ENCODE peak calls at places on chromosome 20, in five cellular contexts. One of them, this sample, is unnamed. For H3K4me1, the result is how much of the 10 kb centered on the place peaks cover.

GRCh38 chr20:49381558-49382493 is 100.6 kb downstream of the KCNB1 start:
- DNase-seq in left ventricle myocardium inferior: peak
- DNase-seq in A549: peak
- DNase-seq in DND-41: no peak
- DNase-seq in CD4-positive, CD25-positive, alpha-beta regulatory T cell: no peak
- DNase-seq in this sample: peak

GRCh38 chr20:51074062-51074461 is 51.2 kb upstream of the KCNG1 start:
- DNase-seq in left ventricle myocardium inferior: no peak
- DNase-seq in A549: no peak
- DNase-seq in DND-41: no peak
- DNase-seq in CD4-positive, CD25-positive, alpha-beta regulatory T cell: no peak
- DNase-seq in this sample: no peak

GRCh38 chr20:47576516-47577033 is 74.9 kb downstream of the NCOA3 start:
- DNase-seq in left ventricle myocardium inferior: peak
- DNase-seq in A549: peak
- DNase-seq in DND-41: no peak
- DNase-seq in CD4-positive, CD25-positive, alpha-beta regulatory T cell: peak
- DNase-seq in this sample: peak

GRCh38 chr20:64038252-64038578 is 2.2 kb downstream of the C20orf204 start:
- DNase-seq in left ventricle myocardium inferior: no peak
- DNase-seq in A549: no peak
- DNase-seq in DND-41: no peak
- DNase-seq in CD4-positive, CD25-positive, alpha-beta regulatory T cell: no peak
- DNase-seq in this sample: no peak

GRCh38 chr20:40279390-40279789 is 409.6 kb downstream of the MAFB start:
- DNase-seq in left ventricle myocardium inferior: no peak
- DNase-seq in A549: no peak
- DNase-seq in DND-41: no peak
- DNase-seq in CD4-positive, CD25-positive, alpha-beta regulatory T cell: no peak
- DNase-seq in this sample: peak

GRCh38 chr20:14729390-14729789 is 392.0 kb upstream of the FLRT3 start:
- DNase-seq in left ventricle myocardium inferior: no peak
- DNase-seq in A549: no peak
- DNase-seq in DND-41: no peak
- DNase-seq in CD4-positive, CD25-positive, alpha-beta regulatory T cell: no peak
- DNase-seq in this sample: no peak

GRCh38 chr20:14710941-14711340 is 373.5 kb upstream of the FLRT3 start:
- DNase-seq in left ventricle myocardium inferior: no peak
- DNase-seq in A549: no peak
- DNase-seq in DND-41: no peak
- DNase-seq in CD4-positive, CD25-positive, alpha-beta regulatory T cell: no peak
- DNase-seq in this sample: peak

GRCh38 chr20:24403410-24403809 is 66.0 kb upstream of the SYNDIG1 start:
- DNase-seq in left ventricle myocardium inferior: no peak
- DNase-seq in A549: no peak
- DNase-seq in DND-41: no peak
- DNase-seq in CD4-positive, CD25-positive, alpha-beta regulatory T cell: no peak
- DNase-seq in this sample: peak

GRCh38 chr20:37866051-37866450 is 36.9 kb upstream of the VSTM2L start:
- DNase-seq in left ventricle myocardium inferior: no peak
- DNase-seq in A549: no peak
- DNase-seq in DND-41: no peak
- DNase-seq in CD4-positive, CD25-positive, alpha-beta regulatory T cell: no peak
- DNase-seq in this sample: no peak

GRCh38 chr20:63978319-63979220 is 872 bp downstream of the SAMD10 start:
- DNase-seq in left ventricle myocardium inferior: peak
- DNase-seq in A549: no peak
- DNase-seq in DND-41: peak
- DNase-seq in CD4-positive, CD25-positive, alpha-beta regulatory T cell: peak
- DNase-seq in this sample: peak

GRCh38 chr20:38255389-38255788 is 5.1 kb downstream of the KIAA1755 start:
- DNase-seq in left ventricle myocardium inferior: no peak
- DNase-seq in A549: no peak
- DNase-seq in DND-41: no peak
- DNase-seq in CD4-positive, CD25-positive, alpha-beta regulatory T cell: no peak
- DNase-seq in this sample: no peak

GRCh38 chr20:13262701-13263335 is 41.7 kb downstream of the ISM1 start:
- DNase-seq in left ventricle myocardium inferior: no peak
- DNase-seq in A549: no peak
- DNase-seq in DND-41: no peak
- DNase-seq in CD4-positive, CD25-positive, alpha-beta regulatory T cell: no peak
- DNase-seq in this sample: no peak

GRCh38 chr20:59661621-59662020 is 57.3 kb downstream of the PHACTR3 start:
- DNase-seq in left ventricle myocardium inferior: no peak
- DNase-seq in A549: no peak
- DNase-seq in DND-41: no peak
- DNase-seq in CD4-positive, CD25-positive, alpha-beta regulatory T cell: no peak
- DNase-seq in this sample: no peak

GRCh38 chr20:22374678-22375590 is 209.4 kb downstream of the FOXA2 start:
- DNase-seq in left ventricle myocardium inferior: no peak
- DNase-seq in A549: no peak
- DNase-seq in DND-41: no peak
- DNase-seq in CD4-positive, CD25-positive, alpha-beta regulatory T cell: no peak
- DNase-seq in this sample: peak

GRCh38 chr20:50431066-50431450 is 79.1 kb upstream of the PTPN1 start:
- DNase-seq in left ventricle myocardium inferior: no peak
- DNase-seq in A549: no peak
- DNase-seq in DND-41: no peak
- DNase-seq in CD4-positive, CD25-positive, alpha-beta regulatory T cell: no peak
- DNase-seq in this sample: no peak

GRCh38 chr20:48381353-48382120 is 446.3 kb downstream of the PREX1 start:
- DNase-seq in left ventricle myocardium inferior: no peak
- DNase-seq in A549: no peak
- DNase-seq in DND-41: no peak
- DNase-seq in CD4-positive, CD25-positive, alpha-beta regulatory T cell: no peak
- DNase-seq in this sample: no peak

GRCh38 chr20:59789641-59790040 is 143.8 kb downstream of the SYCP2 start:
- DNase-seq in left ventricle myocardium inferior: no peak
- DNase-seq in A549: no peak
- DNase-seq in DND-41: no peak
- DNase-seq in CD4-positive, CD25-positive, alpha-beta regulatory T cell: no peak
- DNase-seq in this sample: no peak

GRCh38 chr20:10540636-10541493 is 105.8 kb downstream of the SLX4IP start:
- DNase-seq in left ventricle myocardium inferior: no peak
- DNase-seq in A549: peak
- DNase-seq in DND-41: no peak
- DNase-seq in CD4-positive, CD25-positive, alpha-beta regulatory T cell: no peak
- DNase-seq in this sample: peak

GRCh38 chr20:29878777-29879442 is 1378.6 kb upstream of the DEFB115 start:
- DNase-seq in left ventricle myocardium inferior: no peak
- DNase-seq in A549: no peak
- DNase-seq in DND-41: no peak
- DNase-seq in CD4-positive, CD25-positive, alpha-beta regulatory T cell: no peak
- DNase-seq in this sample: no peak

GRCh38 chr20:277496-277781 is 13.1 kb downstream of the C20orf96 start:
- DNase-seq in left ventricle myocardium inferior: no peak
- DNase-seq in A549: no peak
- DNase-seq in DND-41: no peak
- DNase-seq in CD4-positive, CD25-positive, alpha-beta regulatory T cell: no peak
- DNase-seq in this sample: no peak

GRCh38 chr20:49880177-49880576 is 35.2 kb downstream of the SPATA2 start:
- DNase-seq in left ventricle myocardium inferior: no peak
- DNase-seq in A549: no peak
- DNase-seq in DND-41: no peak
- DNase-seq in CD4-positive, CD25-positive, alpha-beta regulatory T cell: no peak
- DNase-seq in this sample: no peak

GRCh38 chr20:11338506-11339306 is 579.0 kb upstream of the BTBD3 start:
- DNase-seq in left ventricle myocardium inferior: no peak
- DNase-seq in A549: no peak
- DNase-seq in DND-41: no peak
- DNase-seq in CD4-positive, CD25-positive, alpha-beta regulatory T cell: no peak
- DNase-seq in this sample: no peak

GRCh38 chr20:38231786-38232130 is 28.8 kb downstream of the KIAA1755 start:
- DNase-seq in left ventricle myocardium inferior: peak
- DNase-seq in A549: no peak
- DNase-seq in DND-41: no peak
- DNase-seq in CD4-positive, CD25-positive, alpha-beta regulatory T cell: no peak
- DNase-seq in this sample: peak

GRCh38 chr20:3560578-3560977 is 89.8 kb downstream of the ATRN start:
- DNase-seq in left ventricle myocardium inferior: no peak
- DNase-seq in A549: no peak
- DNase-seq in DND-41: no peak
- DNase-seq in CD4-positive, CD25-positive, alpha-beta regulatory T cell: no peak
- DNase-seq in this sample: no peak

GRCh38 chr20:11098888-11099287 is 425.1 kb upstream of the JAG1 start:
- DNase-seq in left ventricle myocardium inferior: no peak
- DNase-seq in A549: no peak
- DNase-seq in DND-41: no peak
- DNase-seq in CD4-positive, CD25-positive, alpha-beta regulatory T cell: no peak
- DNase-seq in this sample: no peak

GRCh38 chr20:20843982-20844381 is 131.5 kb upstream of the RALGAPA2 start:
- DNase-seq in left ventricle myocardium inferior: no peak
- DNase-seq in A549: no peak
- DNase-seq in DND-41: no peak
- DNase-seq in CD4-positive, CD25-positive, alpha-beta regulatory T cell: no peak
- DNase-seq in this sample: no peak

GRCh38 chr20:51469578-51470520 is 72.7 kb downstream of the NFATC2 start:
- DNase-seq in left ventricle myocardium inferior: no peak
- DNase-seq in A549: no peak
- DNase-seq in DND-41: no peak
- DNase-seq in CD4-positive, CD25-positive, alpha-beta regulatory T cell: no peak
- DNase-seq in this sample: no peak

GRCh38 chr20:59120491-59120890 is 43.1 kb upstream of the ZNF831 start:
- DNase-seq in left ventricle myocardium inferior: no peak
- DNase-seq in A549: no peak
- DNase-seq in DND-41: no peak
- DNase-seq in CD4-positive, CD25-positive, alpha-beta regulatory T cell: peak
- DNase-seq in this sample: no peak

GRCh38 chr20:37922016-37922415 is 19.1 kb downstream of the VSTM2L start:
- DNase-seq in left ventricle myocardium inferior: no peak
- DNase-seq in A549: no peak
- DNase-seq in DND-41: no peak
- DNase-seq in CD4-positive, CD25-positive, alpha-beta regulatory T cell: peak
- DNase-seq in this sample: no peak

GRCh38 chr20:20073851-20074252 is 21.5 kb downstream of the CFAP61 start:
- DNase-seq in left ventricle myocardium inferior: no peak
- DNase-seq in A549: no peak
- DNase-seq in DND-41: no peak
- DNase-seq in CD4-positive, CD25-positive, alpha-beta regulatory T cell: no peak
- DNase-seq in this sample: no peak

GRCh38 chr20:53749499-53749898 is 155.9 kb upstream of the ZNF217 start:
- DNase-seq in left ventricle myocardium inferior: no peak
- DNase-seq in A549: no peak
- DNase-seq in DND-41: no peak
- DNase-seq in CD4-positive, CD25-positive, alpha-beta regulatory T cell: no peak
- DNase-seq in this sample: no peak
- H3K4me1 ChIP-seq in left ventricle myocardium inferior: under half
- H3K4me1 ChIP-seq in A549: under half
- H3K4me1 ChIP-seq in DND-41: half or more
- H3K4me1 ChIP-seq in CD4-positive, CD25-positive, alpha-beta regulatory T cell: under half
- H3K4me1 ChIP-seq in this sample: under half

GRCh38 chr20:36854343-36855240 is 21.3 kb upstream of the TLDC2 start:
- DNase-seq in left ventricle myocardium inferior: peak
- DNase-seq in A549: no peak
- DNase-seq in DND-41: no peak
- DNase-seq in CD4-positive, CD25-positive, alpha-beta regulatory T cell: no peak
- DNase-seq in this sample: peak

GRCh38 chr20:36855241-36855657 is 20.7 kb upstream of the TLDC2 start:
- DNase-seq in left ventricle myocardium inferior: no peak
- DNase-seq in A549: no peak
- DNase-seq in DND-41: no peak
- DNase-seq in CD4-positive, CD25-positive, alpha-beta regulatory T cell: no peak
- DNase-seq in this sample: no peak

GRCh38 chr20:36856196-36856595 is 19.7 kb upstream of the TLDC2 start:
- DNase-seq in left ventricle myocardium inferior: no peak
- DNase-seq in A549: no peak
- DNase-seq in DND-41: no peak
- DNase-seq in CD4-positive, CD25-positive, alpha-beta regulatory T cell: no peak
- DNase-seq in this sample: no peak

GRCh38 chr20:36859282-36859555 is 16.7 kb upstream of the TLDC2 start:
- DNase-seq in left ventricle myocardium inferior: no peak
- DNase-seq in A549: no peak
- DNase-seq in DND-41: no peak
- DNase-seq in CD4-positive, CD25-positive, alpha-beta regulatory T cell: no peak
- DNase-seq in this sample: no peak

DNA sequence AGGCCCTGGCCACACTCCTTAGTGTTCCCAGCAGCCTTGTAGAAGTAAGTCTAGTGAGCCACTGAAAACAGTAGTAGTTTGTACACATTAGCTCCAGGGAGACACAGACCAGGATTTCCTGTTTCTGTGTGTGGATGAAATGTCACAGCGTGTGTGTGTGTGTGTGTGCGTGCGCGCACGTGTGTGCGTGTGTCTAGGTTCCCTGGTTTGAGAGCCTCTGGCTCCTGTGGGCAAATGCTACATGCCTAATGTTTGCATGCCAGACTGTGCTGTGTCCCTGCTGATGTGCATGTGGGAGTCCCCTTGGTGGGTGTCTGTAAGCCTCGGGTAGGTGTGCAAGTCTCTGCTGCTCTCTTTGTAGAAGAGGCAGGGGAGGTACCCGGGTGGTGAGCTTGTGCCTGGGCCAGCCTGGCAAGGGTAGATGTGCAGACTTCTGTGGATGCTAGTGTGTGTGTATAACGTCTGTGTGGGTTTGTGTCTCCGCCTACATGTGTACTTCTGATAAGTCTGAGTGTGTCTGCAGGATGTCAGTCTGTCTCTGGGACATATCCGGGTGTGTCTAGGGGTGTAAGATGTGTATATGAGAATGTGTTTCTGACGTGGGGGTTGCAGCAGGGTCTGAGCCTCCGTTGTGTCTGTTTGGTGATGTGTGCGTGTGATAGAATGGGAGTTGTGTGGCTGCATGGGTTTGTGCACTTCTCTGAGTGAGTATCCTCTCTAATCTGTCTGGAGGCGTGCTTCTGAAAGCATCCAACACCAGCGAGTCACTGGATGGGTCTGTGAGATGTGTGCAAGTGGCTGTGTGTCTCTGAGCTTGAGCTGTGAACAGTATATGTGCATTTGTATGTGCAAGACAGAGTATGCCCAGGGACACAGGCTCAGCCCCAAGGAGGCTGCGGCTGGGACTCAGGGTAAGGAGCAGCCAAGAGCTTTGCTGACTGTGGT is 19.0 kb upstream of the TLDC2 start:
- DNase-seq in left ventricle myocardium inferior: no peak
- DNase-seq in A549: no peak
- DNase-seq in DND-41: peak
- DNase-seq in CD4-positive, CD25-positive, alpha-beta regulatory T cell: peak
- DNase-seq in this sample: no peak
- H3K4me1 ChIP-seq in left ventricle myocardium inferior: half or more
- H3K4me1 ChIP-seq in A549: half or more
- H3K4me1 ChIP-seq in DND-41: under half
- H3K4me1 ChIP-seq in CD4-positive, CD25-positive, alpha-beta regulatory T cell: under half
- H3K4me1 ChIP-seq in this sample: under half

GRCh38 chr20:2305946-2306345 is 10.1 kb downstream of the TGM3 start:
- DNase-seq in left ventricle myocardium inferior: no peak
- DNase-seq in A549: no peak
- DNase-seq in DND-41: no peak
- DNase-seq in CD4-positive, CD25-positive, alpha-beta regulatory T cell: no peak
- DNase-seq in this sample: no peak
- H3K4me1 ChIP-seq in left ventricle myocardium inferior: under half
- H3K4me1 ChIP-seq in A549: under half
- H3K4me1 ChIP-seq in DND-41: under half
- H3K4me1 ChIP-seq in CD4-positive, CD25-positive, alpha-beta regulatory T cell: under half
- H3K4me1 ChIP-seq in this sample: under half

DNA sequence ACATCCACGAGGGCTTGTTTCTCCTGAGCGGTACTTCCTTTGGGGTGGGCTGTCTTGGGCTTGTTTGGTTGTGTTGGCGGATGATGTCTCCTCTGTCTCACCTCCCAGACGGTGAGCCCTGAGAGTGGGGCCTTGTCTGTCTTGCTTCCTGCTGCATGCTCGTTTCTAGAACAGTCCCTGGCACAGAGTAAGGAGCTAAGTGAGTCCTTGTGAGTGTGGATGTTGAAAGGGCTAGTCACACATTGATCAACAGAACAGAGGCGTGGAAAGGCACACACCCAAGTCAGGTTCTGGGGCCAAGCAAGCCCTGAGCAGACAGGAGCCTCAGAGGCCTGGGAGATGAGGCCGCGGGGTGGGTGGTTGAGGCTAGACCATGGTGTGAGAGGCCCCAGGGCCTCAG is 111.0 kb downstream of the BMP7 start:
- DNase-seq in left ventricle myocardium inferior: no peak
- DNase-seq in A549: no peak
- DNase-seq in DND-41: no peak
- DNase-seq in CD4-positive, CD25-positive, alpha-beta regulatory T cell: no peak
- DNase-seq in this sample: no peak
- H3K4me1 ChIP-seq in left ventricle myocardium inferior: under half
- H3K4me1 ChIP-seq in A549: under half
- H3K4me1 ChIP-seq in DND-41: under half
- H3K4me1 ChIP-seq in CD4-positive, CD25-positive, alpha-beta regulatory T cell: under half
- H3K4me1 ChIP-seq in this sample: under half